ENCODE peak calls at places on chromosomes 2 and 18, in eight cellular contexts. Z is stimulated activated CD4-positive, alpha-beta T cell treated with anti-CD3 and anti-CD28 coated beads, Interleukin-1b, Interleukin-23, amount 100 ng/mL, for 24 hours; X is ACHN; C is stimulated activated CD8-positive, alpha-beta memory T cell treated with anti-CD3 and anti-CD28 coated beads, Interleukin-15, amount 100 ng/mL, for 24 hours; J is NCI-H1694 treated with DMSO at 0.1 percent for 48 hours; M is AML-193; S is mucosa of gallbladder; I is BE2C. N is an unnamed sample.

GRCh38 chr2:8285081-8285480 is 396.8 kb upstream of the ID2 start:
- DNase-seq in C (no peak), J (peak; percentile 12), M (peak; percentile 19), S (no peak), I (no peak), Z (no peak), X (peak; percentile 24), N (no peak)

GRCh38 chr2:20583425-20583881 is 67.4 kb downstream of the HS1BP3 start:
- DNase-seq in C (no peak), J (no peak), M (no peak), Z (no peak), X (no peak), S (no peak), I (no peak), N (no peak)

GRCh38 chr2:43136011-43136799 is 90.2 kb downstream of the ZFP36L2 start:
- DNase-seq in X (no peak), C (no peak), Z (no peak), S (no peak), M (no peak), I (no peak), J (no peak), N (no peak)

GRCh38 chr2:75074228-75074627 is 115.8 kb downstream of the POLE4 start:
- DNase-seq in X (no peak), J (no peak), Z (no peak), I (no peak), M (no peak), C (no peak), S (no peak), N (no peak)

GRCh38 chr18:51059969-51060368 is 30.0 kb downstream of the SMAD4 start:
- DNase-seq in Z (no peak), J (no peak), S (no peak), X (no peak), C (no peak), M (no peak), I (no peak), N (no peak)

GRCh38 chr2:78757652-78758051 is 267.9 kb upstream of the REG3G start:
- DNase-seq in I (no peak), C (no peak), J (no peak), X (no peak), Z (no peak), M (no peak), S (no peak), N (no peak)

GRCh38 chr2:224160917-224161316 is 121.8 kb upstream of the SERPINE2 start:
- DNase-seq in X (no peak), Z (no peak), I (no peak), J (no peak), S (peak; percentile 24), M (no peak), C (no peak), N (no peak)

GRCh38 chr2:38484957-38485356 is 107.9 kb upstream of the ATL2 start:
- DNase-seq in I (no peak), X (no peak), J (no peak), C (no peak), Z (no peak), M (no peak), S (no peak), N (no peak)

GRCh38 chr2:134758632-134759031 is 39.8 kb upstream of the TMEM163 start:
- DNase-seq in C (no peak), I (no peak), Z (no peak), M (peak; percentile 14), X (no peak), J (no peak), S (no peak), N (no peak)

GRCh38 chr2:152240559-152241231 is 65.1 kb upstream of the STAM2 start:
- DNase-seq in Z (no peak), X (no peak), C (no peak), I (no peak), M (no peak), J (no peak), S (no peak), N (no peak)

GRCh38 chr2:27071990-27072830 is 756 bp upstream of the OST4 start:
- DNase-seq in M (no peak), Z (no peak), X (no peak), C (no peak), S (peak; percentile 82), I (peak; percentile 71), J (no peak), N (no peak)

GRCh38 chr2:148122788-148123187 is 101.9 kb downstream of the MBD5 start:
- DNase-seq in M (no peak), X (peak; percentile 14), S (no peak), J (no peak), I (no peak), C (no peak), Z (no peak), N (no peak)